ENCODE peak calls at places on chromosomes 7 and 10, in eight cellular contexts. B is Caco-2, M is RPMI8226, C is amygdala, O is IMR-90, S is HuH-7, W is fibroblast of pulmonary artery, Q is NCI-H1417. X is an unnamed sample.

GRCh38 chr10:102815790-102816549 is 21.2 kb downstream of the CYP17A1 start:
- DNase-seq in B (no peak), M (no peak), C (no peak), O (peak), S (no peak), W (peak), Q (no peak), X (no peak)

GRCh38 chr10:27192284-27192683 is 37.1 kb downstream of the MASTL start:
- DNase-seq in B (no peak), M (peak), C (no peak), O (peak), S (no peak), W (peak), Q (no peak), X (no peak)

GRCh38 chr10:15430969-15431791 is 60.1 kb upstream of the FAM171A1 start:
- DNase-seq in B (no peak), M (no peak), C (no peak), O (no peak), S (no peak), W (no peak), Q (no peak), X (no peak)

GRCh38 chr10:23063387-23064287 is 31.7 kb upstream of the MSRB2 start:
- DNase-seq in B (no peak), M (no peak), C (no peak), O (peak), S (no peak), W (peak), Q (no peak), X (no peak)

GRCh38 chr10:58017719-58018367 is 249.9 kb downstream of the IPMK start:
- DNase-seq in B (no peak), M (no peak), C (no peak), O (peak), S (no peak), W (peak), Q (no peak), X (no peak)

GRCh38 chr7:48938539-48938938 is 14.2 kb downstream of the CDC14C start:
- DNase-seq in B (no peak), M (no peak), C (no peak), O (no peak), S (no peak), W (peak), Q (no peak), X (no peak)

GRCh38 chr10:117537436-117537903 is 5.1 kb upstream of the EMX2 start:
- DNase-seq in B (peak), M (no peak), C (no peak), O (no peak), S (peak), W (no peak), Q (no peak), X (no peak)

GRCh38 chr10:24382979-24383663 is 174.2 kb downstream of the KIAA1217 start:
- DNase-seq in B (peak), M (peak), C (no peak), O (no peak), S (no peak), W (peak), Q (no peak), X (no peak)

GRCh38 chr7:65265959-65266519 is 107.6 kb upstream of the ZNF92 start:
- DNase-seq in B (no peak), M (no peak), C (no peak), O (no peak), S (no peak), W (no peak), Q (no peak), X (no peak)

GRCh38 chr10:50400694-50401093 is 149.4 kb upstream of the ASAH2 start:
- DNase-seq in B (no peak), M (no peak), C (no peak), O (no peak), S (no peak), W (no peak), Q (no peak), X (no peak)

GRCh38 chr10:46265981-46266505 is 20.8 kb upstream of the ANTXRL start:
- DNase-seq in B (no peak), M (no peak), C (no peak), O (no peak), S (no peak), W (no peak), Q (no peak), X (no peak)

GRCh38 chr7:55070271-55070743 is 51.5 kb downstream of the EGFR start:
- DNase-seq in B (no peak), M (no peak), C (no peak), O (no peak), S (no peak), W (no peak), Q (no peak), X (no peak)

GRCh38 chr7:107233174-107233573 is 64.4 kb downstream of the HBP1 start:
- DNase-seq in B (no peak), M (no peak), C (no peak), O (no peak), S (no peak), W (no peak), Q (no peak), X (no peak)

X was measured in anterior cingulate cortex.